ENCODE peak calls at places on chromosomes 13 and 19, in seven cellular contexts. O, G, X, H, I, F and R are unnamed samples.
A peak's percentile ranks its signal among the peaks of the same experiment; 100 is the strongest.

GRCh38 chr13:20495087-20496023 is 30.3 kb downstream of the CRYL1 start:
- DNase-seq in X (peak; percentile 79), O (peak; percentile 77), G (peak; percentile 46), I (peak; percentile 74), H (peak; percentile 68), F (no peak), R (no peak)

GRCh38 chr13:53242015-53242414 is 213.4 kb downstream of the OLFM4 start:
- DNase-seq in H (no peak), O (no peak), X (no peak), G (no peak), I (no peak), F (no peak), R (no peak)

GRCh38 chr19:40229484-40229883 is 3.0 kb upstream of the CCNP start:
- DNase-seq in G (no peak), F (no peak), O (no peak), H (no peak), I (no peak), X (no peak), R (no peak)

GRCh38 chr13:20125129-20125782 is 35.6 kb downstream of the GJA3 start:
- DNase-seq in I (no peak), H (peak; percentile 45), X (peak; percentile 76), G (no peak), O (peak; percentile 69), F (no peak), R (no peak)

GRCh38 chr19:48354332-48354992 is 9.3 kb downstream of the TMEM143 start:
- DNase-seq in F (no peak), I (no peak), O (no peak), G (no peak), X (peak; percentile 17), H (no peak), R (no peak)

GRCh38 chr19:10922638-10923014 is 5.8 kb downstream of the YIPF2 start:
- DNase-seq in O (no peak), G (no peak), F (no peak), X (no peak), H (no peak), I (no peak), R (no peak)

GRCh38 chr19:12721656-12722565 is 1.8 kb downstream of the TNPO2 start:
- DNase-seq in X (peak; percentile 80), F (peak; percentile 88), I (peak; percentile 56), O (peak; percentile 56), G (peak; percentile 32), H (peak; percentile 67), R (peak; percentile 80)

GRCh38 chr19:54164369-54165068 is 5.0 kb upstream of the LENG1 start:
- DNase-seq in X (peak; percentile 49), I (peak; percentile 95), F (peak; percentile 73), H (peak; percentile 49), G (no peak), O (no peak), R (peak; percentile 79)

GRCh38 chr13:41145136-41145908 is 12.7 kb upstream of the KBTBD6 start:
- DNase-seq in G (no peak), X (peak; percentile 44), O (peak; percentile 57), I (no peak), F (no peak), H (peak; percentile 29), R (no peak)

GRCh38 chr19:54478677-54479266 is 5.7 kb upstream of the CDC42EP5 start:
- DNase-seq in O (peak; percentile 55), H (no peak), F (no peak), I (no peak), G (peak; percentile 51), X (peak; percentile 54), R (no peak)

GRCh38 chr19:4304509-4305252 is at the start of gene FSD1:
- DNase-seq in I (no peak), G (no peak), F (no peak), O (no peak), H (peak; percentile 92), X (peak; percentile 42), R (no peak)

GRCh38 chr19:13037161-13037560 is 41.9 kb downstream of the NFIX start:
- DNase-seq in G (no peak), H (peak; percentile 83), O (peak; percentile 59), F (no peak), I (no peak), X (peak; percentile 75), R (no peak)

GRCh38 chr13:99610702-99611289 is 109.5 kb downstream of the TM9SF2 start:
- DNase-seq in G (no peak), H (no peak), X (no peak), I (no peak), F (no peak), O (no peak), R (no peak)
- TF ChIP-seq CTCF in G (no peak), H (no peak), X (peak; percentile 11), I (no peak), F (no peak), O (no peak), R (no peak)

GRCh38 chr19:39190768-39191167 is 6.0 kb upstream of the NCCRP1 start:
- DNase-seq in X (no peak), F (no peak), I (no peak), H (no peak), G (no peak), O (no peak), R (no peak)

GRCh38 chr19:39183100-39183499 is 13.7 kb upstream of the NCCRP1 start:
- DNase-seq in G (no peak), X (no peak), I (no peak), O (no peak), H (no peak), F (no peak), R (no peak)

GRCh38 chr19:39186391-39186790 is 10.4 kb upstream of the NCCRP1 start:
- DNase-seq in I (no peak), H (no peak), F (no peak), X (no peak), O (no peak), G (no peak), R (no peak)

GRCh38 chr19:39188960-39189359 is 7.8 kb upstream of the NCCRP1 start:
- DNase-seq in I (no peak), G (no peak), X (no peak), H (no peak), F (no peak), O (no peak), R (no peak)

DNA sequence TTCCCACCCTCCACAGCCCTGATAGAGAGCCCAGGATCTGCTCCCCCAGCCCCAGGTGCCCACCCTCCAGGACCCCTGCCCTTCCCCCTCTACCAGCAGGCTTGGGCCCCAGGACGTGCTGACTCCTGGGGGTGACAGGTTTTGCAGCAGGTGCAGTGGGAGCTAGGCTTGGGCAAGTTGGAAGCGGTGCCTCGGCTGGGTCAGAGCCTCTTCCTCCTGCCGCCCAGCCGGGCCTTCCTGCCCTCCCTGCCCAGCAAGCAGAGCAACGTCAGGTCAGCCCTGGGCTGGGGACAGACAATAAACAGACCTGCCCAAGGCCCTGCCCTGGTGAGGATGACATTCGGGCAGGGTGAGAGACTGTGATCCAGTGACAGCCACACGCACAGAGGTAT is 9.2 kb upstream of the NCCRP1 start:
- DNase-seq in H (no peak), I (no peak), F (no peak), G (no peak), X (no peak), O (no peak), R (no peak)
- TF ChIP-seq CTCF in H (peak; percentile 18), I (no peak), F (no peak), G (no peak), X (no peak), O (peak; percentile 17), R (no peak)

GRCh38 chr13:34941835-34942731 is at the start of gene NBEA:
- DNase-seq in O (peak; percentile 70), G (peak; percentile 73), I (peak; percentile 81), X (peak; percentile 60), F (peak; percentile 85), H (peak; percentile 71), R (peak; percentile 85)
- TF ChIP-seq CTCF in O (no peak), G (no peak), I (no peak), X (peak; percentile 7), F (peak; percentile 40), H (no peak), R (peak; percentile 20)

DNA sequence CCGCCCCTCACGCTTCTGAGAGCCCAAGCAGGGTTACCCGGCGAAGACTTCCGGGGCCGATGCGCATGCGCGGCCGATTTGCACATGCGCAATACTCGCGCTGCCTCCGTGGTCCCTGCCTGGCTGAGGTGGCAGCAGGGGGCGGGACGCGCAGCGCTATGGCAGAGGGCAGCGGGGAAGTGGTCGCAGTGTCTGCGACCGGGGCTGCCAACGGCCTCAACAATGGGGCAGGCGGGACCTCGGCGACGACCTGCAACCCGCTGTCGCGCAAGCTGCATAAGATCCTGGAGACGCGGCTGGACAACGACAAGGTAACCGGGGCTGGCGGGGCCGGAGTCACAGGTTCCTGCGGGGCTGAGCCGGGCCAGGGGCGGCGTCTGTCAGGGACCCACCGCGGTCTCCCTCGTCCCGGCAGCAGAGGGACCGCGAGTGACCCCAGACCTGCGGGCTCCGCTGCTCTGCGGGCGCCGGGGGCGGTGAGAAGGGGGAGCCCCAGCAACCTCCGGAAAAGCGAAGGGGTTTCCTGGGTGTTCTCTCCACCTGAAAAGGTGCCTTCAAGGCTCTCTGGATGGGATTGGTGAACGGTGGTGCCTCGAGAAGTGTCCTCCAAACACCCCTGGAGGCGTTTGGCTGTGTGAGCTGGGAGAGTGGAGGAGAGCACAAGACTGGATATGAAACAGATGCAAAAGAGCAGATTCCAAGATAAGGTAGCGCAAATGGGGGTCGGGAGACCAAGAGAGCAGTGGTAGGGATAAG is at the start of gene COG6:
- DNase-seq in O (peak; percentile 83), G (peak; percentile 73), H (peak; percentile 83), F (peak; percentile 93), I (peak; percentile 94), X (peak; percentile 84), R (peak; percentile 83)
- TF ChIP-seq CTCF in O (no peak), G (no peak), H (no peak), F (no peak), I (no peak), X (no peak), R (no peak)

GRCh38 chr13:25032160-25032559 is 63.8 kb upstream of the PABPC3 start:
- DNase-seq in F (no peak), O (no peak), G (no peak), H (no peak), X (no peak), I (no peak), R (no peak)

GRCh38 chr13:25042141-25042540 is 53.8 kb upstream of the PABPC3 start:
- DNase-seq in G (no peak), F (no peak), X (no peak), I (no peak), O (no peak), H (no peak), R (no peak)

GRCh38 chr13:25034173-25034572 is 61.8 kb upstream of the PABPC3 start:
- DNase-seq in G (no peak), X (no peak), F (no peak), I (no peak), O (no peak), H (no peak), R (no peak)

DNA sequence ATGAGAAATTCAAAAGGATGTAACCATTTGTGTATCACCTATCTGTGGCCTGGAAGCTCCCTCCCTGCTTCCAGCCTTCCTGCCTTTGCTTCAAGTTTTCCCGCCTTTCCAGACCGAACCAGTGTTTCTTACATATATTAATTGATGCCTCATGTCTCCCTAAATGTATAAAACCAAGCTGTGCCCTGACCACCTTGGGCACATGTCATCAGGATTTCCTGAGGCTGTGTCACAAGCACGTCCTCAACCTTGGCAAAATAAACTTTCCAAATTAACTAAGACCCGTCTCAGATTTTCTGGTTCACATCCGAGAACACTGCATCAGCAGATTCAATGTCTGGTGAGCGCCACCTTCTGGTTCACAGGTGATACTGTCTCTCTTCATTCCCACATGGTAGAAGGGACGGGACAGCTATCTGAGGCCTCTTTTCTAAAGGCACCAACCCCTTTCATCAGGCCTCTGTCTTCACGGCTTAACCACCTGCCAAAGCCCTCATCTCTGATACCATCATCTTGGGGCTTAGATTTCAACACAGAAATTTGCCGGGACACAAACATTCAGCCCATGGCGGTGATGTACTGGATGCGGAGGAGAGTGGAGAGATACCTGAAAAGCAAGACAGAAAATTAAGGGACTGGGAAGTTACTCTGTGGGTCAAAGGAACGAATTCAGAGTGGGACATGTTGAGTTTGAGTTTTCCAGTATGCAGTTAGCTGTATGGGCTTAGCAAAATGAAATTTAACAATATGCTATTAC is 58.7 kb upstream of the PABPC3 start:
- DNase-seq in G (peak; percentile 45), H (peak; percentile 48), I (peak; percentile 40), F (no peak), X (peak; percentile 73), O (peak; percentile 79), R (no peak)
- TF ChIP-seq CTCF in G (peak; percentile 49), H (peak; percentile 86), I (peak; percentile 67), F (peak; percentile 54), X (peak; percentile 67), O (peak; percentile 72), R (peak; percentile 59)